ENCODE peak calls at places on chromosomes 12 and 14, in six cellular contexts. One of them, this sample, is unnamed.

GRCh38 chr14:103228076-103228806 is 105.0 kb downstream of the TNFAIP2 start:
- DNase-seq in GM03348: no peak
- DNase-seq in NCI-H2107: no peak
- DNase-seq in glomerular endothelial cell: no peak
- DNase-seq in Right ventricle myocardium superior: no peak
- DNase-seq in NCI-H1417: no peak
- DNase-seq in this sample: no peak

GRCh38 chr14:55699131-55700057 is 119.4 kb downstream of the KTN1 start:
- DNase-seq in Right ventricle myocardium superior: no peak
- DNase-seq in NCI-H2107: no peak
- DNase-seq in glomerular endothelial cell: no peak
- DNase-seq in GM03348: peak
- DNase-seq in NCI-H1417: no peak
- DNase-seq in this sample: no peak

GRCh38 chr14:71143391-71144290 is 236.4 kb downstream of the PCNX1 start:
- DNase-seq in GM03348: peak
- DNase-seq in Right ventricle myocardium superior: no peak
- DNase-seq in NCI-H2107: no peak
- DNase-seq in glomerular endothelial cell: peak
- DNase-seq in NCI-H1417: no peak
- DNase-seq in this sample: no peak

GRCh38 chr14:99590746-99591555 is 13.1 kb downstream of the CCDC85C start:
- DNase-seq in Right ventricle myocardium superior: no peak
- DNase-seq in NCI-H2107: no peak
- DNase-seq in GM03348: peak
- DNase-seq in glomerular endothelial cell: no peak
- DNase-seq in NCI-H1417: peak
- DNase-seq in this sample: no peak

GRCh38 chr14:37945959-37946358 is 261.7 kb upstream of the SSTR1 start:
- DNase-seq in NCI-H2107: no peak
- DNase-seq in NCI-H1417: no peak
- DNase-seq in GM03348: no peak
- DNase-seq in glomerular endothelial cell: no peak
- DNase-seq in Right ventricle myocardium superior: no peak
- DNase-seq in this sample: no peak

GRCh38 chr12:80157640-80158039 is 58.3 kb downstream of the OTOGL start:
- DNase-seq in GM03348: peak
- DNase-seq in NCI-H2107: no peak
- DNase-seq in NCI-H1417: no peak
- DNase-seq in glomerular endothelial cell: no peak
- DNase-seq in Right ventricle myocardium superior: no peak
- DNase-seq in this sample: no peak

GRCh38 chr12:103908877-103909276 is 21.3 kb upstream of the HSP90B1 start:
- DNase-seq in NCI-H1417: no peak
- DNase-seq in GM03348: peak
- DNase-seq in Right ventricle myocardium superior: no peak
- DNase-seq in glomerular endothelial cell: no peak
- DNase-seq in NCI-H2107: no peak
- DNase-seq in this sample: no peak

GRCh38 chr12:64670039-64670438 is 59.7 kb downstream of the RASSF3 start:
- DNase-seq in NCI-H2107: no peak
- DNase-seq in GM03348: no peak
- DNase-seq in NCI-H1417: no peak
- DNase-seq in Right ventricle myocardium superior: no peak
- DNase-seq in glomerular endothelial cell: no peak
- DNase-seq in this sample: no peak

GRCh38 chr14:77489051-77489450 is 9.6 kb downstream of the ISM2 start:
- DNase-seq in GM03348: no peak
- DNase-seq in NCI-H2107: no peak
- DNase-seq in NCI-H1417: no peak
- DNase-seq in Right ventricle myocardium superior: no peak
- DNase-seq in glomerular endothelial cell: no peak
- DNase-seq in this sample: no peak

GRCh38 chr12:26196424-26196722 is 1.0 kb downstream of the SSPN start:
- DNase-seq in glomerular endothelial cell: no peak
- DNase-seq in NCI-H1417: no peak
- DNase-seq in NCI-H2107: no peak
- DNase-seq in Right ventricle myocardium superior: no peak
- DNase-seq in GM03348: peak
- DNase-seq in this sample: no peak

GRCh38 chr14:51849095-51849494 is 11.3 kb upstream of the GNG2 start:
- DNase-seq in Right ventricle myocardium superior: no peak
- DNase-seq in GM03348: no peak
- DNase-seq in NCI-H1417: no peak
- DNase-seq in NCI-H2107: no peak
- DNase-seq in glomerular endothelial cell: no peak
- DNase-seq in this sample: no peak

GRCh38 chr14:66038214-66038977 is 447.8 kb upstream of the CCDC196 start:
- DNase-seq in GM03348: peak
- DNase-seq in NCI-H2107: no peak
- DNase-seq in NCI-H1417: no peak
- DNase-seq in glomerular endothelial cell: no peak
- DNase-seq in Right ventricle myocardium superior: no peak
- DNase-seq in this sample: no peak

GRCh38 chr12:117042171-117042809 is 56.9 kb downstream of the TESC start:
- DNase-seq in GM03348: peak
- DNase-seq in glomerular endothelial cell: no peak
- DNase-seq in Right ventricle myocardium superior: no peak
- DNase-seq in NCI-H1417: no peak
- DNase-seq in NCI-H2107: no peak
- DNase-seq in this sample: peak

This sample was measured in lower lobe of right lung.